ENCODE peak calls at places on chromosome X, in four cellular contexts. B, V, J and C are unnamed samples.

GRCh38 chrX:113399501-113400192 is 559.0 kb upstream of the AMOT start:
- DNase-seq in B (no peak), V (no peak), J (no peak), C (no peak)

GRCh38 chrX:40169193-40170086 is 71.7 kb upstream of the BCOR start:
- DNase-seq in B (no peak), V (peak; percentile 81), J (no peak), C (no peak)

GRCh38 chrX:134512566-134512965 is 52.6 kb downstream of the HPRT1 start:
- DNase-seq in B (no peak), V (peak; percentile 48), J (no peak), C (no peak)

GRCh38 chrX:68842781-68843581 is 14.2 kb downstream of the EFNB1 start:
- DNase-seq in B (no peak), V (no peak), J (no peak), C (no peak)

GRCh38 chrX:37509349-37509748 is 62.1 kb upstream of the LANCL3 start:
- DNase-seq in B (no peak), V (no peak), J (no peak), C (no peak)

GRCh38 chrX:129755779-129756650 is 17.2 kb downstream of the XPNPEP2 start:
- DNase-seq in B (no peak), V (no peak), J (no peak), C (no peak)

GRCh38 chrX:29145316-29145715 is 558.1 kb downstream of the IL1RAPL1 start:
- DNase-seq in B (no peak), V (no peak), J (no peak), C (no peak)

GRCh38 chrX:118974908-118975671 is 672 bp downstream of the LONRF3 start:
- DNase-seq in B (no peak), V (peak; percentile 66), J (peak; percentile 46), C (no peak)

GRCh38 chrX:130682990-130683389 is 220.0 kb downstream of the ENOX2 start:
- DNase-seq in B (no peak), V (no peak), J (no peak), C (no peak)

GRCh38 chrX:68708503-68709290 is 61.2 kb downstream of the STARD8 start:
- DNase-seq in B (no peak), V (no peak), J (no peak), C (no peak)

GRCh38 chrX:119105826-119106225 is 21.8 kb downstream of the KIAA1210 start:
- DNase-seq in B (no peak), V (no peak), J (no peak), C (no peak)

GRCh38 chrX:146481735-146482134 is 327.8 kb upstream of the CXorf51B start:
- DNase-seq in B (no peak), V (no peak), J (no peak), C (no peak)

GRCh38 chrX:133699023-133699728 is 283.9 kb upstream of the GPC4 start:
- DNase-seq in B (no peak), V (no peak), J (no peak), C (no peak)

GRCh38 chrX:72080150-72080549 is 51.6 kb downstream of the RTL5 start:
- DNase-seq in B (no peak), V (no peak), J (no peak), C (no peak)

GRCh38 chrX:29652484-29652883 is 562.9 kb upstream of the MAGEB2 start:
- DNase-seq in B (no peak), V (no peak), J (no peak), C (no peak)

GRCh38 chrX:118049713-118050112 is 66.9 kb downstream of the KLHL13 start:
- DNase-seq in B (no peak), V (no peak), J (no peak), C (no peak)

GRCh38 chrX:68669872-68670271 is 22.4 kb downstream of the STARD8 start:
- DNase-seq in B (no peak), V (no peak), J (no peak), C (no peak)

GRCh38 chrX:72121381-72121780 is 10.3 kb downstream of the RTL5 start:
- DNase-seq in B (no peak), V (no peak), J (peak; percentile 72), C (no peak)